ENCODE peak calls at places on chromosomes 13 and 19, in ten cellular contexts. O, E, M, L, J, N, V, I, F and K are unnamed samples.

GRCh38 chr13:111519041-111519440 is 198.6 kb downstream of the TEX29 start:
- DNase-seq in O (no peak), E (no peak), M (no peak), L (no peak), J (no peak), N (no peak), V (no peak), I (no peak), F (peak), K (no peak)

GRCh38 chr19:5083547-5083965 is 114.6 kb downstream of the KDM4B start:
- DNase-seq in O (peak), E (peak), M (no peak), L (no peak), J (no peak), N (no peak), V (no peak), I (no peak), F (no peak), K (no peak)

GRCh38 chr19:11814707-11815050 is 606 bp downstream of the ZNF440 start:
- DNase-seq in O (no peak), E (no peak), M (no peak), L (peak), J (no peak), N (no peak), V (peak), I (peak), F (no peak), K (no peak)

GRCh38 chr13:30395192-30396158 is 26.8 kb upstream of the UBE2L5 start:
- DNase-seq in O (peak), E (peak), M (peak), L (peak), J (peak), N (peak), V (peak), I (peak), F (peak), K (peak)

GRCh38 chr13:93476175-93476574 is 249.6 kb downstream of the GPC6 start:
- DNase-seq in O (no peak), E (no peak), M (peak), L (no peak), J (no peak), N (no peak), V (peak), I (no peak), F (no peak), K (peak)

GRCh38 chr19:3899531-3900294 is 19.2 kb downstream of the ATCAY start:
- DNase-seq in O (no peak), E (no peak), M (no peak), L (no peak), J (no peak), N (no peak), V (no peak), I (no peak), F (no peak), K (no peak)

GRCh38 chr13:54637377-54637776 is 1608.8 kb downstream of the OLFM4 start:
- DNase-seq in O (no peak), E (no peak), M (no peak), L (peak), J (no peak), N (no peak), V (peak), I (peak), F (no peak), K (no peak)

GRCh38 chr19:45852145-45852750 is 10.7 kb downstream of the SYMPK start:
- DNase-seq in O (no peak), E (no peak), M (no peak), L (no peak), J (no peak), N (no peak), V (peak), I (no peak), F (peak), K (no peak)

GRCh38 chr19:17557461-17557860 is 2.0 kb downstream of the COLGALT1 start:
- DNase-seq in O (no peak), E (no peak), M (no peak), L (no peak), J (peak), N (no peak), V (no peak), I (no peak), F (no peak), K (no peak)

GRCh38 chr13:28415994-28416411 is 78.9 kb downstream of the FLT1 start:
- DNase-seq in O (no peak), E (no peak), M (no peak), L (no peak), J (no peak), N (no peak), V (no peak), I (no peak), F (no peak), K (no peak)

GRCh38 chr19:15280048-15280725 is 47.9 kb upstream of the EPHX3 start:
- DNase-seq in O (no peak), E (peak), M (no peak), L (no peak), J (peak), N (no peak), V (no peak), I (no peak), F (no peak), K (no peak)

GRCh38 chr13:23506071-23506820 is 64.0 kb upstream of the TNFRSF19 start:
- DNase-seq in O (no peak), E (no peak), M (no peak), L (no peak), J (no peak), N (no peak), V (peak), I (peak), F (no peak), K (no peak)

GRCh38 chr19:48745208-48745995 is 1.3 kb downstream of the IZUMO1 start:
- DNase-seq in O (peak), E (peak), M (no peak), L (peak), J (peak), N (no peak), V (peak), I (peak), F (no peak), K (no peak)

GRCh38 chr19:38111898-38112297 is 112.1 kb downstream of the DPF1 start:
- DNase-seq in O (no peak), E (no peak), M (no peak), L (no peak), J (no peak), N (no peak), V (no peak), I (no peak), F (no peak), K (no peak)

GRCh38 chr19:40542197-40542859 is 34.3 kb upstream of the SHKBP1 start:
- DNase-seq in O (peak), E (peak), M (peak), L (no peak), J (peak), N (no peak), V (no peak), I (no peak), F (no peak), K (no peak)

GRCh38 chr13:34863360-34864135 is 78.5 kb upstream of the NBEA start:
- DNase-seq in O (no peak), E (no peak), M (peak), L (no peak), J (no peak), N (no peak), V (peak), I (no peak), F (no peak), K (peak)

GRCh38 chr19:40799558-40800338 is 757 bp downstream of the EGLN2 start:
- DNase-seq in O (peak), E (peak), M (no peak), L (peak), J (peak), N (no peak), V (no peak), I (peak), F (peak), K (no peak)

GRCh38 chr13:50144473-50145160 is 129.4 kb downstream of the KCNRG start:
- DNase-seq in O (no peak), E (no peak), M (no peak), L (no peak), J (no peak), N (no peak), V (no peak), I (no peak), F (no peak), K (no peak)
- H3K27ac ChIP-seq in O (no peak), E (no peak), M (no peak), L (no peak), J (no peak), N (no peak), V (no peak), I (no peak), F (no peak), K (no peak)

GRCh38 chr19:56951672-56952071 is 111.1 kb upstream of the PEG3 start:
- DNase-seq in O (no peak), E (no peak), M (no peak), L (no peak), J (no peak), N (no peak), V (no peak), I (no peak), F (no peak), K (no peak)

GRCh38 chr19:56949651-56950050 is 109.1 kb upstream of the PEG3 start:
- DNase-seq in O (no peak), E (no peak), M (no peak), L (no peak), J (no peak), N (no peak), V (no peak), I (no peak), F (no peak), K (no peak)

GRCh38 chr19:56942749-56943148 is 102.2 kb upstream of the PEG3 start:
- DNase-seq in O (peak), E (peak), M (no peak), L (no peak), J (peak), N (no peak), V (no peak), I (peak), F (peak), K (no peak)

GRCh38 chr19:56947206-56947605 is 106.7 kb upstream of the PEG3 start:
- DNase-seq in O (no peak), E (no peak), M (no peak), L (no peak), J (no peak), N (no peak), V (no peak), I (no peak), F (no peak), K (no peak)

DNA sequence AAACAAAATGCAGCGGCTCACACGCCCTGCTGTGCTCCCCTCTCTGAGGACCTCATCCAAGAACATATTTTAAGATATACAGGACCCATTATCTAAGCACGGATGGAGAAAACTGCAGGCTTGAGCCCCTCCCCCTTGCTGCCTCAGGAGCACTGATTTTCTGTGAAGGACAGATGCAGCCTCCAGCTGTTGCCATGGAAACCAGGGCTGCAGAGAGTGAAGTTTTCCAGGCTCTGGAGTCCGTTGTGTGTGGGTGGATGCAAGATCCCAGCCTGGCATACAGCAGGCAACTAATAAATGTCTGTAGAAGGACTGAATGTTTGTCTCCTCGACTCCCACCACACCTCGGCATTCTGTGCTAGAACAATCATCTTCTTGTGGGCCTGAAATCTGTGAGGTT is 105.6 kb upstream of the PEG3 start:
- DNase-seq in O (no peak), E (no peak), M (no peak), L (no peak), J (no peak), N (no peak), V (no peak), I (no peak), F (no peak), K (no peak)
- H3K27ac ChIP-seq in O (no peak), E (no peak), M (no peak), L (no peak), J (no peak), N (no peak), V (no peak), I (no peak), F (no peak), K (no peak)

DNA sequence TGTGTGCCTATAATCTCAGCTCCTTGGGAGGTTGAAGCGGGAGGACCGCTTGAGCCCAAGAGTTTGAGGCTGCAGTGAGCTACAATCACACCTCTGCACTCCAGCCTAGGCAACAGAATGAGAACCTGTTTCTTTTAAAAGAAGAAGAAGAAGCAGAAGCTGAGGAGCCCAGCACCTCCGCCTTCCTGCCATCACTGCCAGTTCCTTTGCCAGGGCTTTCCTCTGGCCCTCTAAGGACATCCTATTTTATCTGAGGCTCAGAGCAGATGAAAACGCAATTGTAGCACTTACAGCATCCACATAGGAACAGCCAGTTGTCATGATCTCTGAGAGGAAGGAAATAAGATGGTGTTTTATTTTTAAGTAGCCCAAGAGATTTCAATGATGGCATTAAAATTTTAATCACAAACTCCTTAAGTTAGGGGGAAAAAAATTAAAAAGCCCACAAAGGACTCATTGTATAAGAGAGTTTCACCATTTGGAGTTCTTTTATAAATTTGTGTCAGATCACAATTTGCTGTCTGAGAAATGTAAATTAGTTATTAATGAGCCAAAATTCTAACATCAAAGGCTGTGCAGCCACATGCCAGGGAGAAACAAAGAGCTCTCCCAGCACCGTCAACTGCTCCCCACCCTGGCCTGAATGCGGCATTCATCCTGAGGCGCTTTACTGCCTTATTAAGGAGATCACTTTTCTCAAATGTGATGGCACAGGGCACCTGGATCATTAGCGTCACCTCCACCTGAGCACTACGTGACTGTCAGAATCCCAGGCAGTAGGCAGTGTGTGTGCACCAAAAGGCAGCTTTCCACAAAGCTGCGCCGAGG is 393.1 kb downstream of the FOXO1 start:
- DNase-seq in O (no peak), E (no peak), M (no peak), L (peak), J (no peak), N (no peak), V (no peak), I (no peak), F (no peak), K (no peak)
- H3K27ac ChIP-seq in O (no peak), E (no peak), M (no peak), L (no peak), J (peak), N (peak), V (peak), I (no peak), F (no peak), K (peak)

GRCh38 chr19:28437390-28438346 is 775.3 kb downstream of the UQCRFS1 start:
- DNase-seq in O (no peak), E (no peak), M (no peak), L (no peak), J (peak), N (no peak), V (no peak), I (no peak), F (no peak), K (no peak)
- H3K27ac ChIP-seq in O (no peak), E (no peak), M (no peak), L (no peak), J (no peak), N (no peak), V (no peak), I (no peak), F (no peak), K (no peak)

GRCh38 chr19:13057147-13057572 is 45.5 kb downstream of the LYL1 start:
- DNase-seq in O (no peak), E (no peak), M (no peak), L (no peak), J (no peak), N (no peak), V (no peak), I (no peak), F (no peak), K (no peak)
- H3K27ac ChIP-seq in O (peak), E (peak), M (peak), L (no peak), J (peak), N (peak), V (no peak), I (no peak), F (no peak), K (no peak)

GRCh38 chr19:42193706-42194105 is 23.8 kb downstream of the DEDD2 start:
- DNase-seq in O (no peak), E (no peak), M (no peak), L (no peak), J (no peak), N (no peak), V (peak), I (no peak), F (no peak), K (no peak)

GRCh38 chr19:42197375-42197817 is 20.1 kb downstream of the DEDD2 start:
- DNase-seq in O (no peak), E (no peak), M (no peak), L (peak), J (peak), N (no peak), V (no peak), I (no peak), F (no peak), K (no peak)

GRCh38 chr19:42193294-42193693 is 24.2 kb downstream of the DEDD2 start:
- DNase-seq in O (no peak), E (no peak), M (no peak), L (no peak), J (no peak), N (no peak), V (no peak), I (no peak), F (no peak), K (no peak)

GRCh38 chr19:42198676-42199439 is 18.6 kb downstream of the DEDD2 start:
- DNase-seq in O (no peak), E (no peak), M (no peak), L (peak), J (peak), N (no peak), V (no peak), I (no peak), F (peak), K (no peak)

GRCh38 chr19:42196011-42197001 is 21.2 kb downstream of the DEDD2 start:
- DNase-seq in O (no peak), E (no peak), M (no peak), L (peak), J (no peak), N (no peak), V (no peak), I (no peak), F (no peak), K (no peak)
- H3K27ac ChIP-seq in O (no peak), E (no peak), M (no peak), L (peak), J (peak), N (no peak), V (no peak), I (no peak), F (no peak), K (no peak)

GRCh38 chr13:20702945-20703784 is at the start of gene IL17D:
- DNase-seq in O (no peak), E (peak), M (no peak), L (peak), J (no peak), N (no peak), V (no peak), I (peak), F (peak), K (no peak)

GRCh38 chr13:20706661-20707060 is 3.2 kb downstream of the IL17D start:
- DNase-seq in O (no peak), E (no peak), M (no peak), L (no peak), J (no peak), N (no peak), V (no peak), I (no peak), F (no peak), K (no peak)

GRCh38 chr13:20703785-20704458 is 423 bp downstream of the IL17D start:
- DNase-seq in O (peak), E (peak), M (peak), L (peak), J (peak), N (peak), V (peak), I (peak), F (peak), K (peak)

GRCh38 chr13:20702530-20702929 is 969 bp upstream of the IL17D start:
- DNase-seq in O (no peak), E (no peak), M (no peak), L (no peak), J (no peak), N (no peak), V (no peak), I (no peak), F (no peak), K (no peak)

DNA sequence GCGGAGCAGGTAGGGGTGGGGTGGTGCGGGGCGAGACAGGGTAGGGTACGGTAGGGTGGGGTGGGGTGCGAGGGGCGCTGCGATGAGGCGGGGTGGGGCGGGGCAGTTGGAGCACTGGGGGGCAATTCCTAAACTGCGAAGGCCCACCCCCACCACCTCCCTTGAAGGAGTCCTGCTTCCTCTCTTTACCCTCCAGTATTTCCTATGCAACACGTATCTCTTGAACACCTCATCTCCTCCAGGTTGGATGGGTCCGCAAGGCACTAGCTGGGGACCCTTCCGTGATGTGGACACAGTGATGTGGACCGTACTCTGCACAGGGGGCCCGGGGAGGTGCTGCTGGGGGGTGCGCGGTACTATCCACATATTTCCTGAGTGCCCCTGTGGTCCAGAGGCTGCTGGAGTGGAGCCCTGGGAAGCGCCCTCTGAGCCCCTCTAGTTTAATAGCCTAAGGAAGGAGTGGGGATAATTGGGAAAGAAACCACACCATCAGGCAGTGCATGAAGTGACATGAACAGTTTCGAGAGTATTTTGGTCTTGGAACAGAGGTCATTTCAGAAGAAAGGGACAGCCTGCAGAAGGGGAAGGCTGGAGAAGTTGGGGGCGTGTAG is 1.1 kb downstream of the IL17D start:
- DNase-seq in O (no peak), E (no peak), M (no peak), L (no peak), J (no peak), N (no peak), V (no peak), I (no peak), F (no peak), K (no peak)
- H3K27ac ChIP-seq in O (no peak), E (peak), M (no peak), L (no peak), J (no peak), N (peak), V (no peak), I (no peak), F (no peak), K (no peak)

GRCh38 chr13:66858163-66858562 is 372.0 kb downstream of the PCDH9 start:
- DNase-seq in O (no peak), E (no peak), M (no peak), L (no peak), J (no peak), N (no peak), V (no peak), I (no peak), F (no peak), K (no peak)

GRCh38 chr13:66864627-66865026 is 365.5 kb downstream of the PCDH9 start:
- DNase-seq in O (no peak), E (no peak), M (no peak), L (no peak), J (no peak), N (no peak), V (no peak), I (no peak), F (no peak), K (no peak)

GRCh38 chr13:66859078-66859477 is 371.1 kb downstream of the PCDH9 start:
- DNase-seq in O (no peak), E (no peak), M (no peak), L (no peak), J (no peak), N (no peak), V (no peak), I (no peak), F (no peak), K (no peak)

GRCh38 chr13:66860868-66861447 is 369.2 kb downstream of the PCDH9 start:
- DNase-seq in O (no peak), E (no peak), M (no peak), L (no peak), J (no peak), N (no peak), V (no peak), I (no peak), F (no peak), K (no peak)

GRCh38 chr13:66859934-66860867 is 369.9 kb downstream of the PCDH9 start:
- DNase-seq in O (no peak), E (no peak), M (no peak), L (peak), J (no peak), N (no peak), V (no peak), I (peak), F (no peak), K (no peak)
- H3K27ac ChIP-seq in O (no peak), E (no peak), M (no peak), L (no peak), J (no peak), N (no peak), V (no peak), I (peak), F (no peak), K (no peak)